ENCODE peak calls at places on chromosomes 5 and 9, in six cellular contexts. F, N, B, O, S and I are unnamed samples.

GRCh38 chr5:72283358-72283757 is 36.7 kb downstream of the MRPS27 start:
- DNase-seq in F (no peak), B (no peak), O (no peak), S (no peak), N (no peak), I (no peak)

GRCh38 chr5:174045470-174046025 is at the start of gene NSG2:
- DNase-seq in B (peak; percentile 98), O (peak; percentile 74), N (peak; percentile 62), S (peak; percentile 97), F (no peak), I (peak; percentile 89)

GRCh38 chr9:114317665-114318357 is 5.1 kb upstream of the ORM1 start:
- DNase-seq in N (no peak), O (no peak), S (no peak), B (no peak), F (no peak), I (no peak)

GRCh38 chr5:153658151-153658550 is 167.7 kb downstream of the GRIA1 start:
- DNase-seq in N (no peak), F (no peak), B (peak; percentile 71), O (no peak), S (no peak), I (no peak)

GRCh38 chr5:134103998-134104612 is 10.4 kb upstream of the TCF7 start:
- DNase-seq in N (no peak), S (no peak), F (no peak), B (no peak), O (peak; percentile 60), I (no peak)

GRCh38 chr9:72509635-72510034 is 11.8 kb upstream of the TMC1 start:
- DNase-seq in F (no peak), O (peak; percentile 57), B (no peak), N (no peak), S (no peak), I (no peak)

GRCh38 chr9:136619742-136620440 is 42.8 kb upstream of the EGFL7 start:
- DNase-seq in O (no peak), N (peak; percentile 73), S (no peak), B (no peak), F (no peak), I (peak; percentile 48)

GRCh38 chr9:137453643-137454081 is 5.5 kb downstream of the NSMF start:
- DNase-seq in S (peak; percentile 88), N (no peak), F (no peak), B (peak; percentile 97), O (peak; percentile 61), I (peak; percentile 53)

GRCh38 chr9:105083246-105083645 is 155.3 kb upstream of the ABCA1 start:
- DNase-seq in S (no peak), F (no peak), N (no peak), O (no peak), B (no peak), I (no peak)

GRCh38 chr5:140246378-140247122 is 56.4 kb downstream of the PFDN1 start:
- DNase-seq in N (peak; percentile 80), B (no peak), F (no peak), O (no peak), S (no peak), I (peak; percentile 81)

GRCh38 chr5:17275279-17276158 is 58.1 kb downstream of the BASP1 start:
- DNase-seq in F (no peak), N (no peak), O (no peak), B (no peak), S (no peak), I (no peak)

GRCh38 chr5:176388003-176388340 is 426 bp downstream of the NOP16 start:
- DNase-seq in O (no peak), B (peak; percentile 31), F (no peak), S (peak; percentile 26), N (no peak), I (peak; percentile 22)

GRCh38 chr5:83844320-83845068 is 123.8 kb upstream of the HAPLN1 start:
- DNase-seq in B (no peak), O (peak; percentile 59), F (no peak), S (no peak), N (no peak), I (peak; percentile 75)

GRCh38 chr5:50966986-50967385 is 300.5 kb downstream of the PARP8 start:
- DNase-seq in F (no peak), N (no peak), B (peak; percentile 32), S (no peak), O (no peak), I (no peak)
- H3K27me3 ChIP-seq in F (peaks cover 41% of the 10 kb centered on the region), N (peaks cover 10% of the 10 kb centered on the region), B (peaks cover 96% of the 10 kb centered on the region), S (peaks cover 88% of the 10 kb centered on the region), O (peaks cover 1% of the 10 kb centered on the region), I (peaks cover 69% of the 10 kb centered on the region)

GRCh38 chr9:123678878-123679329 is 251.0 kb downstream of the DENND1A start:
- DNase-seq in B (no peak), F (no peak), O (no peak), N (no peak), S (no peak), I (no peak)
- H3K4me3 ChIP-seq in B (no peak overlapping the region), F (no peak overlapping the region), O (no peak overlapping the region), N (no peak overlapping the region), S (no peak overlapping the region), I (no peak overlapping the region)

GRCh38 chr9:134643306-134643705 is 1.7 kb downstream of the COL5A1 start:
- DNase-seq in N (no peak), B (peak; percentile 42), S (no peak), O (no peak), F (no peak), I (peak; percentile 14)
- TF ChIP-seq CTCF in N (no peak), B (no peak), S (no peak), O (no peak), F (no peak), I (no peak)

GRCh38 chr9:109498195-109499060 is at the start of gene PTPN3:
- DNase-seq in S (peak; percentile 34), F (no peak), O (no peak), N (no peak), B (peak; percentile 66), I (no peak)

GRCh38 chr9:109499061-109499630 is 1.0 kb upstream of the PTPN3 start:
- DNase-seq in O (no peak), B (no peak), N (no peak), F (no peak), S (no peak), I (no peak)

GRCh38 chr9:109496126-109496707 is 1.9 kb downstream of the PTPN3 start:
- DNase-seq in O (no peak), F (no peak), B (no peak), S (no peak), N (no peak), I (no peak)

GRCh38 chr9:109499631-109500120 is 1.6 kb upstream of the PTPN3 start:
- DNase-seq in B (peak; percentile 71), S (peak; percentile 65), F (no peak), O (no peak), N (no peak), I (no peak)

GRCh38 chr9:109497193-109498165 is 628 bp downstream of the PTPN3 start:
- DNase-seq in O (no peak), F (no peak), B (peak; percentile 49), S (peak; percentile 15), N (no peak), I (no peak)
- H3K27me3 ChIP-seq in O (peaks cover 4% of the 10 kb centered on the region), F (peaks cover 4% of the 10 kb centered on the region), B (peaks cover 80% of the 10 kb centered on the region), S (peaks cover 94% of the 10 kb centered on the region), N (no peaks in the 10 kb centered on the region), I (no peaks in the 10 kb centered on the region)

GRCh38 chr5:58481828-58482227 is 9.4 kb upstream of the GAPT start:
- DNase-seq in F (no peak), N (no peak), B (no peak), O (no peak), S (no peak), I (no peak)
- H3K4me3 ChIP-seq in F (no peak overlapping the region), N (no peak overlapping the region), B (no peak overlapping the region), O (no peak overlapping the region), S (no peak overlapping the region), I (no peak overlapping the region)

GRCh38 chr5:69414885-69415583 is at the start of gene MARVELD2:
- DNase-seq in B (peak; percentile 90), S (peak; percentile 76), F (peak; percentile 56), N (no peak), O (peak; percentile 68), I (peak; percentile 19)
- TF ChIP-seq CTCF in B (peak; percentile 45), S (peak; percentile 40), F (no peak), N (peak; percentile 34), O (peak; percentile 38), I (peak; percentile 53)

DNA sequence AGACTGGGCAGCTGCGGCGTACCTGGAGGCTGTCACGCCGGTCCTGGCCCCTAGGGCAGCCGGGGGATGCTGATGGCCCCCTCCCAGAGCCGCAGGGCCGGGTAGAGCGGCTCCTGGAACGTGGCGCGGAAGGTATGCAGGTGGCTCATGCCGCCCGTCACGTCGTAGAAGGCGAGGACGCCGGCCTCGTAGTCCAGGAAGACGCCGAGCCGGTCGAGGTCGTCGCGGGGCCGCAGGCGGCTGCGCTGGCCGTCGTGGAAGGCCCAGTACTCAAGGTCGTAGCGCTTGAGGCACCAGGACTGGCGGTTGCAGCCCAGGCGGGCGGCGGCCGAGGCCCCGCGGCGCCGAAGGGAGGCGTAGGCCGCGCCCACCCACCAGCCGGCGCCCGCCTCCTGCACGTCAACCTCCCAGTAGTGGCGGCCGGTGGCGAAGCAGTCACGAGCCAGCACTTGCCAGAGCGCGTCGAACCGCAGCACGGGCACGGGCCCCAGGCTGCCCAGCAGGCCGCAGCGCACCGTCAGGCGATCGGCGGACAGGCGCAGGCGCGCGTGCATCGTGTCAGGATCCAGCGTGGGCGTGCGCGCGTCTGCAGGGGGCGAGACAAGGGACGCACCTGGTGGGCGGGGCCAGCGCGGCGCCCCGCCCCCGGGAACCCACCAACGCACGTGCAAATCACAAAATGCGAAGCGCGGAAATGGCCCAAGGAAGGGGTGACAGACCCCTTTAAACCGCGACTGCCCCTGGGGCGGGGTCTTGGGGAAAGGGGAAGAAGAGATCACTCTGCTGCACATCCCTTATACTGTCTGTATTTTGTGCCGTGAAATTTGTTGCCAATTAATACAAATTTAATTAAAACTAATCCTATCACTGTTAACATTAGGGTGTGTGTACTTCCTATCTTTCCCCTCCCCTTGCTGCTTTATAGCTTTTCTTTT is 31.2 kb downstream of the NANS start:
- DNase-seq in B (peak; percentile 75), N (no peak), S (peak; percentile 55), F (peak; percentile 65), O (peak; percentile 77), I (peak; percentile 39)
- H3K27me3 ChIP-seq in B (peaks cover 21% of the 10 kb centered on the region), N (no peaks in the 10 kb centered on the region), S (peaks cover 2% of the 10 kb centered on the region), F (no peaks in the 10 kb centered on the region), O (no peaks in the 10 kb centered on the region), I (no peaks in the 10 kb centered on the region)

GRCh38 chr5:14668247-14668646 is 3.7 kb downstream of the OTULIN start:
- DNase-seq in F (peak; percentile 60), B (no peak), O (peak; percentile 53), N (no peak), S (no peak), I (no peak)
- H3K4me3 ChIP-seq in F (peak overlapping the region; percentile 17), B (no peak overlapping the region), O (peak overlapping the region; percentile 86), N (no peak overlapping the region), S (no peak overlapping the region), I (no peak overlapping the region)